ENCODE peak calls at places on chromosome 10, in four cellular contexts. A is type B pancreatic cell, F is endothelial cell of umbilical vein, K is HFFc6. I is an unnamed sample.

GRCh38 chr10:133141963-133142350 is 18.1 kb upstream of the KNDC1 start:
- DNase-seq in F (no peak), K (no peak), A (no peak), I (no peak)

GRCh38 chr10:34815174-34816066 is at the start of gene PARD3:
- DNase-seq in K (peak; percentile 34), F (peak; percentile 54), A (peak; percentile 76), I (no peak)

GRCh38 chr10:4802711-4803487 is 23.1 kb upstream of the AKR1E2 start:
- DNase-seq in F (no peak), K (no peak), A (no peak), I (no peak)

GRCh38 chr10:78742730-78743615 is 325.8 kb upstream of the ZMIZ1 start:
- DNase-seq in K (no peak), F (no peak), A (no peak), I (no peak)

GRCh38 chr10:132540456-132540855 is 2.9 kb downstream of the INPP5A start:
- DNase-seq in F (peak; percentile 48), A (no peak), K (peak; percentile 69), I (no peak)

GRCh38 chr10:35153723-35154122 is 27.1 kb downstream of the CREM start:
- DNase-seq in F (no peak), A (no peak), K (no peak), I (no peak)

GRCh38 chr10:71161429-71161828 is 50.9 kb upstream of the UNC5B start:
- DNase-seq in A (no peak), F (no peak), K (no peak), I (no peak)

GRCh38 chr10:28909875-28910274 is 232.6 kb downstream of the BAMBI start:
- DNase-seq in K (no peak), F (no peak), A (no peak), I (no peak)

GRCh38 chr10:133391761-133392518 is 2.0 kb upstream of the MTG1 start:
- DNase-seq in F (no peak), A (no peak), K (no peak), I (no peak)

GRCh38 chr10:116113721-116114501 is 159.1 kb downstream of the GFRA1 start:
- DNase-seq in F (no peak), K (peak; percentile 92), A (no peak), I (peak; percentile 20)

GRCh38 chr10:97311106-97311615 is 7.9 kb upstream of the FRAT1 start:
- DNase-seq in K (no peak), A (no peak), F (no peak), I (no peak)

GRCh38 chr10:63627376-63627775 is 106.2 kb downstream of the REEP3 start:
- DNase-seq in F (no peak), K (no peak), A (no peak), I (no peak)

GRCh38 chr10:104099274-104099673 is 13.6 kb upstream of the COL17A1 start:
- DNase-seq in F (peak; percentile 43), K (no peak), A (no peak), I (no peak)

GRCh38 chr10:43237631-43238446 is 29.0 kb downstream of the RASGEF1A start:
- DNase-seq in A (peak; percentile 53), K (no peak), F (no peak), I (no peak)

GRCh38 chr10:7922707-7923106 is 104.4 kb downstream of the TAF3 start:
- DNase-seq in K (no peak), A (no peak), F (no peak), I (no peak)

GRCh38 chr10:104521901-104522827 is 118.9 kb upstream of the SORCS3 start:
- DNase-seq in K (no peak), A (no peak), F (no peak), I (no peak)

GRCh38 chr10:46995234-46995633 is 84.0 kb downstream of the PTPN20 start:
- DNase-seq in K (no peak), A (no peak), F (no peak), I (no peak)

GRCh38 chr10:88986549-88987242 is 3.9 kb upstream of the FAS start:
- DNase-seq in A (no peak), K (peak; percentile 33), F (peak; percentile 68), I (no peak)

GRCh38 chr10:71728218-71728737 is 8.7 kb upstream of the C10orf105 start:
- DNase-seq in A (no peak), K (no peak), F (no peak), I (no peak)

GRCh38 chr10:29482591-29483421 is 152.0 kb downstream of the SVIL start:
- DNase-seq in F (no peak), A (no peak), K (peak; percentile 49), I (no peak)

GRCh38 chr10:96548589-96548988 is 34.9 kb upstream of the TLL2 start:
- DNase-seq in A (no peak), K (no peak), F (no peak), I (no peak)

GRCh38 chr10:52951819-52952218 is 179.2 kb upstream of the MBL2 start:
- DNase-seq in A (no peak), F (peak; percentile 73), K (peak; percentile 5), I (no peak)

GRCh38 chr10:52954407-52954806 is 181.8 kb upstream of the MBL2 start:
- DNase-seq in A (no peak), F (no peak), K (no peak), I (no peak)

GRCh38 chr10:52950578-52950977 is 178.0 kb upstream of the MBL2 start:
- DNase-seq in F (no peak), A (no peak), K (no peak), I (no peak)

GRCh38 chr10:52952391-52953079 is 180.0 kb upstream of the MBL2 start:
- DNase-seq in F (no peak), K (no peak), A (no peak), I (no peak)

GRCh38 chr10:52949899-52950298 is 177.3 kb upstream of the MBL2 start:
- DNase-seq in F (no peak), A (no peak), K (no peak), I (no peak)
- TF ChIP-seq CTCF in F (no peak), A (peak; percentile 34), K (no peak), I (no peak)

GRCh38 chr10:15245530-15245929 is 77.0 kb upstream of the NMT2 start:
- DNase-seq in F (peak; percentile 34), A (no peak), K (no peak), I (no peak)
- TF ChIP-seq CTCF in F (peak; percentile 24), A (peak; percentile 58), K (peak; percentile 49), I (peak; percentile 13)

DNA sequence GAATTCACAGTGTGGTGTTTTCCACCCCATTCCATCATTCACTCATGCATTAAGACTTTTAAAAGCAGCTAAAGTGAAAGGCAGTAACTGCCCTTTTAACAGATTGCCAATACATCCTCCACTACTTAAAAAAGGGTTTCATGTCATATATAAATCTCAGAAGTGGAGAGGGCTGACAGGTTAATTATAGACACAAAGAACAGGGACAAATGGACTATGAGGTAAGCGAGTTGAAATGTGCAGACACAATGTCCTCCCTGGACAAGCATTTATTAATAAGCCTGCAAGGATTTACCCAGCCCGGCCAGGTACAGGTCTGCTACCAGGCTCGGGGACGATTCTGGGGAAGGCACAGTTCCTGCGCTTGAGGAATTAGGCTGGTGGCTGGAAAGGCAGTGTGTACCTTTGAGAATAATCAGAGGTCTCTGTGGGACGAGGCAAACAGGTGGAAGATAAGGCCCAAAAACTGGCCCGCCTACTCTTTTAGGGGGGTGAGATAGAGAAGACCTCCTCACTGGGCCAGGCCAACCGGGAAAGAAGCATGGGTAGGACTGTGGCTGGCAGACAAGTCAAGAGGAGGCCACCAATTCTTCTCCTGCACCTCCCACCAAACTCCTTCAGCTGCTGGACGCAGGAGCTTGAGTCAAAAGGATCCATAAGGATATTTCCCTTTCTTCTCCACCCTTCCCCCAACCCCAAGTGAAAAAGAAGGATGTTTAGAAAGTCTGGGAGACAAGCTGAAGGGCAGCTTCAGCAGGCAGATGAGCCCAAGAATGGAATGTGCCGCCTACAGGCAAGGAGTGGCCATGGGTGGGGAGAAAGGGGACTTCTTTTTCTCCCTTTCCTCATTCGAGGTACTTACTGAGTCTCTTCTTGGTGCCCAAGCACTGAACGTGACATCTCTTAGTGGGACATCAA is 1.5 kb downstream of the PDLIM1 start:
- DNase-seq in F (no peak), A (no peak), K (peak; percentile 42), I (no peak)
- TF ChIP-seq CTCF in F (peak; percentile 6), A (peak; percentile 30), K (peak; percentile 65), I (no peak)

GRCh38 chr10:126012485-126012884 is 116.1 kb downstream of the FANK1 start:
- DNase-seq in K (no peak), A (no peak), F (peak; percentile 14), I (no peak)
- TF ChIP-seq CTCF in K (no peak), A (no peak), F (no peak), I (no peak)

GRCh38 chr10:23294638-23295247 is 49.9 kb downstream of the C10orf67 start:
- DNase-seq in F (no peak), A (no peak), K (peak; percentile 8), I (no peak)
- TF ChIP-seq CTCF in F (peak; percentile 10), A (peak; percentile 76), K (peak; percentile 82), I (peak; percentile 42)

GRCh38 chr10:27759483-27760281 is 14.1 kb upstream of the MKX start:
- DNase-seq in A (no peak), F (no peak), K (no peak), I (no peak)
- TF ChIP-seq CTCF in A (peak; percentile 14), F (no peak), K (peak; percentile 57), I (peak; percentile 13)

DNA sequence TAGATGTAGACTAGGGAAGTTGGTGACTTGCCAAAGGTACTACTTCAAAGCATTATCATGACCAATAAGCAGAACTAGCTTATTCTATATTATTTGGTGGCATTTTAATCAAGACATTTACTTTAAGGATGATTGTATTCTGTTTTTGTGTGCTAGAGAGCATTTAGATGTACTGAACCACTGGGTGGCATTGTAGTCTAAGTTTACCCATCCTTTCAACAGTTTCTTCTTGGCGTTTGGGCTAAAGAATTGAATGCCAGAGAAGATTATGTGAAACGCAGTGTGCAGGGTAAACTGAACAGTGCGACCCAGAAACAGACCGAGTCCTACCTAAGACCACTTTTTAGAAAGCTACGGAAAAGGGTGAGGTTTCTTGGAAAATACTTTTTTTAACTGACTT is 26.8 kb downstream of the PRPF18 start:
- DNase-seq in F (peak; percentile 60), A (no peak), K (peak; percentile 62), I (peak; percentile 4)
- TF ChIP-seq CTCF in F (peak; percentile 20), A (peak; percentile 72), K (peak; percentile 75), I (peak; percentile 41)

GRCh38 chr10:90658791-90659190 is 199.0 kb downstream of the HTR7 start:
- DNase-seq in A (no peak), F (no peak), K (no peak), I (no peak)
- TF ChIP-seq CTCF in A (no peak), F (peak; percentile 34), K (no peak), I (no peak)

I was measured in AG09309.